ENCODE peak calls at places on chromosomes 4 and X, in four cellular contexts. One of them, this sample, is unnamed. For H3K4me1 and H3K9me3, the result is how much of the 10 kb centered on the place peaks cover.

GRCh38 chr4:161920304-161921052 is 243.3 kb downstream of the FSTL5 start:
- DNase-seq in left ventricle myocardium inferior: no peak
- DNase-seq in stomach: no peak
- DNase-seq in suprapubic skin: no peak
- DNase-seq in this sample: no peak

GRCh38 chr4:125316781-125317525 is 2.2 kb downstream of the FAT4 start:
- DNase-seq in left ventricle myocardium inferior: peak
- DNase-seq in stomach: peak
- DNase-seq in suprapubic skin: peak
- DNase-seq in this sample: peak

GRCh38 chrX:43141885-43142284 is 363.9 kb upstream of the PPP1R2C start:
- DNase-seq in left ventricle myocardium inferior: no peak
- DNase-seq in stomach: no peak
- DNase-seq in suprapubic skin: no peak
- DNase-seq in this sample: no peak

GRCh38 chrX:134749651-134750450 is 91.6 kb upstream of the PLAC1 start:
- DNase-seq in left ventricle myocardium inferior: no peak
- DNase-seq in stomach: no peak
- DNase-seq in suprapubic skin: no peak
- DNase-seq in this sample: no peak

GRCh38 chr4:8909548-8909947 is 37.9 kb upstream of the HMX1 start:
- DNase-seq in left ventricle myocardium inferior: no peak
- DNase-seq in stomach: peak
- DNase-seq in suprapubic skin: peak
- DNase-seq in this sample: no peak

GRCh38 chr4:25861951-25862410 is 807 bp downstream of the SEL1L3 start:
- DNase-seq in left ventricle myocardium inferior: peak
- DNase-seq in stomach: no peak
- DNase-seq in suprapubic skin: no peak
- DNase-seq in this sample: no peak

GRCh38 chr4:142598132-142598531 is 248.0 kb downstream of the INPP4B start:
- DNase-seq in left ventricle myocardium inferior: no peak
- DNase-seq in stomach: no peak
- DNase-seq in suprapubic skin: no peak
- DNase-seq in this sample: no peak

GRCh38 chrX:17397074-17397473 is 22.1 kb downstream of the NHS start:
- DNase-seq in left ventricle myocardium inferior: no peak
- DNase-seq in stomach: no peak
- DNase-seq in suprapubic skin: no peak
- DNase-seq in this sample: no peak

GRCh38 chr4:166989886-166990285 is 244.4 kb downstream of the SPOCK3 start:
- DNase-seq in left ventricle myocardium inferior: no peak
- DNase-seq in stomach: no peak
- DNase-seq in suprapubic skin: no peak
- DNase-seq in this sample: no peak

GRCh38 chr4:151173751-151174325 is 74.4 kb downstream of the RPS3A start:
- DNase-seq in left ventricle myocardium inferior: peak
- DNase-seq in stomach: no peak
- DNase-seq in suprapubic skin: peak
- DNase-seq in this sample: no peak

GRCh38 chrX:95505721-95506120 is 1178.9 kb upstream of the DIAPH2 start:
- DNase-seq in left ventricle myocardium inferior: no peak
- DNase-seq in stomach: no peak
- DNase-seq in suprapubic skin: no peak
- DNase-seq in this sample: no peak

GRCh38 chr4:118888666-118889312 is at the start of gene SYNPO2:
- DNase-seq in left ventricle myocardium inferior: peak
- DNase-seq in stomach: peak
- DNase-seq in suprapubic skin: peak
- DNase-seq in this sample: peak

GRCh38 chr4:38625508-38625907 is 38.5 kb upstream of the KLF3 start:
- DNase-seq in left ventricle myocardium inferior: no peak
- DNase-seq in stomach: no peak
- DNase-seq in suprapubic skin: no peak
- DNase-seq in this sample: no peak

GRCh38 chr4:97142893-97143292 is 1000.4 kb downstream of the STPG2 start:
- DNase-seq in left ventricle myocardium inferior: no peak
- DNase-seq in stomach: no peak
- DNase-seq in suprapubic skin: no peak
- DNase-seq in this sample: no peak

GRCh38 chr4:166501941-166502382 is 628.9 kb downstream of the TLL1 start:
- DNase-seq in left ventricle myocardium inferior: no peak
- DNase-seq in stomach: no peak
- DNase-seq in suprapubic skin: no peak
- DNase-seq in this sample: peak

GRCh38 chr4:158809611-158810486 is 41.0 kb downstream of the FNIP2 start:
- DNase-seq in left ventricle myocardium inferior: no peak
- DNase-seq in stomach: no peak
- DNase-seq in suprapubic skin: no peak
- DNase-seq in this sample: no peak

GRCh38 chr4:107988763-107989035 is 990 bp upstream of the HADH start:
- DNase-seq in left ventricle myocardium inferior: no peak
- DNase-seq in stomach: peak
- DNase-seq in suprapubic skin: no peak
- DNase-seq in this sample: no peak

GRCh38 chr4:82248903-82249632 is 124.7 kb downstream of the HNRNPD start:
- DNase-seq in left ventricle myocardium inferior: no peak
- DNase-seq in stomach: no peak
- DNase-seq in suprapubic skin: no peak
- DNase-seq in this sample: no peak

GRCh38 chrX:53445977-53446376 is 11.8 kb upstream of the HSD17B10 start:
- DNase-seq in left ventricle myocardium inferior: no peak
- DNase-seq in stomach: peak
- DNase-seq in suprapubic skin: no peak
- DNase-seq in this sample: peak

GRCh38 chr4:99811850-99812249 is 4.8 kb upstream of the DAPP1 start:
- DNase-seq in left ventricle myocardium inferior: no peak
- DNase-seq in stomach: no peak
- DNase-seq in suprapubic skin: no peak
- DNase-seq in this sample: peak

GRCh38 chr4:25810815-25811690 is 51.7 kb downstream of the SEL1L3 start:
- DNase-seq in left ventricle myocardium inferior: no peak
- DNase-seq in stomach: no peak
- DNase-seq in suprapubic skin: no peak
- DNase-seq in this sample: no peak

GRCh38 chrX:149207518-149207917 is 297.6 kb downstream of the IDS start:
- DNase-seq in left ventricle myocardium inferior: no peak
- DNase-seq in stomach: no peak
- DNase-seq in suprapubic skin: no peak
- DNase-seq in this sample: no peak

GRCh38 chr4:86955888-86956451 is 21.2 kb downstream of the AFF1 start:
- DNase-seq in left ventricle myocardium inferior: no peak
- DNase-seq in stomach: no peak
- DNase-seq in suprapubic skin: no peak
- DNase-seq in this sample: no peak
- H3K4me1 ChIP-seq in left ventricle myocardium inferior: under half
- H3K4me1 ChIP-seq in stomach: half or more
- H3K4me1 ChIP-seq in suprapubic skin: under half
- H3K4me1 ChIP-seq in this sample: under half

DNA sequence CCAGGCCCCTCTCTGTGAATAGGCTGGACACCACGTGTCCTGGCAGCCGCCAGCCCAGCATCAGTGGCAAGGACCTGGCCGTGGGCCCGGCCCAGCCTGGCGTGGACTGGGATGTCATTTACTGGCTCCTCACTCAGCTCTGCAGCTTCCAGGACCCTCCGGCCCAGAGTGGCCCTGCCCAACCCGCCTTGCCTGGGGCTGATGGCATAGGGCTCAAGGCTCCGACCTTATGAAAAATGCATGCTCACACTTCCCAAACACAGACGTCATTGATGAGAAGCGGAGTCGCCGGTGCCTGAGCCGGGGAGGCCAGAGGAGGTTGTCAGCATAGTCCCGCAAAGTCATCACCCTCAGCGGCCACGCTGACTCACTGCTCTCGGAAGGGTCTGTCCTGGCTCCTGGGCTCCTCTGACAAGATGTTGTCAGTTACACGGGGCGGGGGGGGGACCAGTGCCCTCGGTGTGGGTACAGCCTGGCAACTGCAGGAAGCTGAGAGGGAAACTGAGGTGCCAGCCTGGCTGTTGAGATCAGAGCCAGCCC is 14.3 kb downstream of the CFAP99 start:
- DNase-seq in left ventricle myocardium inferior: no peak
- DNase-seq in stomach: no peak
- DNase-seq in suprapubic skin: no peak
- DNase-seq in this sample: no peak
- H3K9me3 ChIP-seq in left ventricle myocardium inferior: under half
- H3K9me3 ChIP-seq in stomach: under half
- H3K9me3 ChIP-seq in suprapubic skin: under half
- H3K9me3 ChIP-seq in this sample: under half

GRCh38 chrX:125291124-125291523 is 28.5 kb upstream of the TEX13C start:
- DNase-seq in left ventricle myocardium inferior: no peak
- DNase-seq in stomach: no peak
- DNase-seq in suprapubic skin: no peak
- DNase-seq in this sample: no peak

GRCh38 chrX:125295337-125295736 is 24.3 kb upstream of the TEX13C start:
- DNase-seq in left ventricle myocardium inferior: no peak
- DNase-seq in stomach: no peak
- DNase-seq in suprapubic skin: no peak
- DNase-seq in this sample: no peak

GRCh38 chrX:125298871-125299270 is 20.8 kb upstream of the TEX13C start:
- DNase-seq in left ventricle myocardium inferior: no peak
- DNase-seq in stomach: no peak
- DNase-seq in suprapubic skin: no peak
- DNase-seq in this sample: no peak

GRCh38 chrX:125289920-125290319 is 29.8 kb upstream of the TEX13C start:
- DNase-seq in left ventricle myocardium inferior: no peak
- DNase-seq in stomach: no peak
- DNase-seq in suprapubic skin: no peak
- DNase-seq in this sample: no peak

GRCh38 chrX:125293792-125294780 is 25.6 kb upstream of the TEX13C start:
- DNase-seq in left ventricle myocardium inferior: no peak
- DNase-seq in stomach: no peak
- DNase-seq in suprapubic skin: no peak
- DNase-seq in this sample: no peak
- H3K4me3 ChIP-seq in left ventricle myocardium inferior: no peak
- H3K4me3 ChIP-seq in stomach: no peak
- H3K4me3 ChIP-seq in suprapubic skin: no peak
- H3K4me3 ChIP-seq in this sample: no peak

GRCh38 chr4:110108960-110109359 is 89.5 kb downstream of the ELOVL6 start:
- DNase-seq in left ventricle myocardium inferior: no peak
- DNase-seq in stomach: no peak
- DNase-seq in suprapubic skin: no peak
- DNase-seq in this sample: no peak

GRCh38 chr4:110106946-110107325 is 91.5 kb downstream of the ELOVL6 start:
- DNase-seq in left ventricle myocardium inferior: no peak
- DNase-seq in stomach: no peak
- DNase-seq in suprapubic skin: no peak
- DNase-seq in this sample: no peak

GRCh38 chr4:110108470-110108869 is 89.9 kb downstream of the ELOVL6 start:
- DNase-seq in left ventricle myocardium inferior: no peak
- DNase-seq in stomach: no peak
- DNase-seq in suprapubic skin: no peak
- DNase-seq in this sample: no peak

GRCh38 chr4:110107868-110108267 is 90.5 kb downstream of the ELOVL6 start:
- DNase-seq in left ventricle myocardium inferior: no peak
- DNase-seq in stomach: no peak
- DNase-seq in suprapubic skin: no peak
- DNase-seq in this sample: no peak

GRCh38 chr4:110109455-110109854 is 89.0 kb downstream of the ELOVL6 start:
- DNase-seq in left ventricle myocardium inferior: no peak
- DNase-seq in stomach: no peak
- DNase-seq in suprapubic skin: no peak
- DNase-seq in this sample: no peak
- H3K4me1 ChIP-seq in left ventricle myocardium inferior: under half
- H3K4me1 ChIP-seq in stomach: under half
- H3K4me1 ChIP-seq in suprapubic skin: under half
- H3K4me1 ChIP-seq in this sample: under half

GRCh38 chr4:7570156-7570778 is 135.5 kb upstream of the PSAPL1 start:
- DNase-seq in left ventricle myocardium inferior: no peak
- DNase-seq in stomach: no peak
- DNase-seq in suprapubic skin: no peak
- DNase-seq in this sample: no peak
- H3K9me3 ChIP-seq in left ventricle myocardium inferior: under half
- H3K9me3 ChIP-seq in stomach: under half
- H3K9me3 ChIP-seq in suprapubic skin: under half
- H3K9me3 ChIP-seq in this sample: under half

GRCh38 chr4:110091426-110091825 is 107.0 kb downstream of the ELOVL6 start:
- DNase-seq in left ventricle myocardium inferior: no peak
- DNase-seq in stomach: no peak
- DNase-seq in suprapubic skin: no peak
- DNase-seq in this sample: no peak
- H3K4me3 ChIP-seq in left ventricle myocardium inferior: no peak
- H3K4me3 ChIP-seq in stomach: no peak
- H3K4me3 ChIP-seq in suprapubic skin: no peak
- H3K4me3 ChIP-seq in this sample: no peak

GRCh38 chr4:139849219-139849618 is 183.6 kb downstream of the MGST2 start:
- DNase-seq in left ventricle myocardium inferior: no peak
- DNase-seq in stomach: no peak
- DNase-seq in suprapubic skin: no peak
- DNase-seq in this sample: no peak
- H3K4me1 ChIP-seq in left ventricle myocardium inferior: under half
- H3K4me1 ChIP-seq in stomach: under half
- H3K4me1 ChIP-seq in suprapubic skin: under half
- H3K4me1 ChIP-seq in this sample: half or more

GRCh38 chrX:703466-704210 is 73.0 kb downstream of the SHOX start:
- DNase-seq in left ventricle myocardium inferior: no peak
- DNase-seq in stomach: no peak
- DNase-seq in suprapubic skin: no peak
- DNase-seq in this sample: no peak

GRCh38 chrX:701673-702072 is 71.1 kb downstream of the SHOX start:
- DNase-seq in left ventricle myocardium inferior: no peak
- DNase-seq in stomach: no peak
- DNase-seq in suprapubic skin: no peak
- DNase-seq in this sample: no peak

GRCh38 chrX:700936-701335 is 70.3 kb downstream of the SHOX start:
- DNase-seq in left ventricle myocardium inferior: no peak
- DNase-seq in stomach: no peak
- DNase-seq in suprapubic skin: no peak
- DNase-seq in this sample: no peak

DNA sequence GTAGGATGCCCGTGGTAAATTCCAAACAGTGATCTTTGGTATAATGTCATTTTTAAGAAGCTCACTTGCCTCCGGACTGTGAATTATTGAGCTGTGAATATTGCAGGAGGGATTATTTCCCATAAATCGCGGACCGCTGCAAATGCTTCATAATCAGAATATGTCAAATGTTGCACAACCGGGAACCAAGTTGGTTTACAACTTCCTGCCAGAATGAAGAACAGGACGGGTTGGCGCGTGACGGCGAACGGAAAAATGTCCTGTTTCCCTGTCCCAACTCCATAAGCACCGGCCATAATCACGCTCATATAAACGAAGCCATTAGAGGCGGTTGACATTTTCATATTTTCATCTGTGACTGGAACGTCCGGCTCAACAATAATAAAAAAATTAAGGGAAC is 67.7 kb downstream of the SHOX start:
- DNase-seq in left ventricle myocardium inferior: no peak
- DNase-seq in stomach: no peak
- DNase-seq in suprapubic skin: no peak
- DNase-seq in this sample: no peak
- H3K9me3 ChIP-seq in left ventricle myocardium inferior: under half
- H3K9me3 ChIP-seq in stomach: half or more
- H3K9me3 ChIP-seq in suprapubic skin: under half
- H3K9me3 ChIP-seq in this sample: under half